ENCODE peak calls at places on chromosomes 2 and 18, in six cellular contexts. B is A549, Q is WERI-Rb-1, G is colonic mucosa, H is pancreas, C is brain microvascular endothelial cell. F is an unnamed sample.

GRCh38 chr18:494602-494983 is 5.9 kb downstream of the COLEC12 start:
- DNase-seq in C (peak; percentile 42), Q (no peak), B (no peak), H (no peak), G (no peak), F (no peak)

GRCh38 chr2:136001147-136001546 is 15.7 kb upstream of the DARS1 start:
- DNase-seq in Q (no peak), C (no peak), G (no peak), H (no peak), B (no peak), F (no peak)

GRCh38 chr18:9101730-9102390 is 639 bp upstream of the NDUFV2 start:
- DNase-seq in C (peak; percentile 71), H (no peak), G (peak; percentile 29), B (peak; percentile 81), Q (no peak), F (no peak)

GRCh38 chr2:7083580-7084509 is 166.6 kb downstream of the RNF144A start:
- DNase-seq in C (peak; percentile 62), H (no peak), G (no peak), Q (peak; percentile 53), B (peak; percentile 64), F (peak; percentile 36)

GRCh38 chr2:140247451-140248205 is 1467.4 kb upstream of the NXPH2 start:
- DNase-seq in H (no peak), G (no peak), C (no peak), B (no peak), Q (no peak), F (no peak)

GRCh38 chr2:21035282-21035973 is 8.4 kb downstream of the APOB start:
- DNase-seq in G (no peak), Q (no peak), B (no peak), C (no peak), H (no peak), F (no peak)

GRCh38 chr18:27599202-27599829 is 414.2 kb upstream of the CHST9 start:
- DNase-seq in G (peak; percentile 52), H (peak; percentile 34), B (peak; percentile 39), C (peak; percentile 22), Q (peak; percentile 58), F (no peak)

GRCh38 chr2:133503927-133504326 is 64.3 kb downstream of the NCKAP5 start:
- DNase-seq in C (no peak), Q (no peak), B (no peak), G (no peak), H (no peak), F (no peak)

GRCh38 chr2:134127496-134127895 is 126.4 kb upstream of the MGAT5 start:
- DNase-seq in B (no peak), C (no peak), G (no peak), Q (no peak), H (no peak), F (peak; percentile 25)

GRCh38 chr2:222307138-222307756 is 8.4 kb upstream of the PAX3 start:
- DNase-seq in B (peak; percentile 18), H (peak; percentile 22), Q (peak; percentile 50), G (peak; percentile 62), C (no peak), F (no peak)

GRCh38 chr2:240963376-240964220 is 34.8 kb upstream of the SNED1 start:
- DNase-seq in H (peak; percentile 16), G (no peak), B (no peak), C (no peak), Q (no peak), F (no peak)

GRCh38 chr18:50849448-50849847 is 29.5 kb upstream of the ME2 start:
- DNase-seq in G (no peak), C (no peak), B (no peak), H (no peak), Q (no peak), F (no peak)

GRCh38 chr2:225995788-225996476 is 596.4 kb downstream of the NYAP2 start:
- DNase-seq in Q (no peak), C (peak; percentile 62), H (no peak), G (no peak), B (no peak), F (no peak)

GRCh38 chr2:221068123-221068522 is 504.0 kb downstream of the EPHA4 start:
- DNase-seq in Q (no peak), B (no peak), G (no peak), C (no peak), H (no peak), F (no peak)

GRCh38 chr2:104033399-104033798 is 820.5 kb upstream of the POU3F3 start:
- DNase-seq in C (no peak), B (peak; percentile 44), H (no peak), G (no peak), Q (no peak), F (no peak)
- TF ChIP-seq CTCF in C (no peak), B (peak; percentile 55), H (peak; percentile 24), G (no peak), Q (no peak), F (peak; percentile 55)

DNA sequence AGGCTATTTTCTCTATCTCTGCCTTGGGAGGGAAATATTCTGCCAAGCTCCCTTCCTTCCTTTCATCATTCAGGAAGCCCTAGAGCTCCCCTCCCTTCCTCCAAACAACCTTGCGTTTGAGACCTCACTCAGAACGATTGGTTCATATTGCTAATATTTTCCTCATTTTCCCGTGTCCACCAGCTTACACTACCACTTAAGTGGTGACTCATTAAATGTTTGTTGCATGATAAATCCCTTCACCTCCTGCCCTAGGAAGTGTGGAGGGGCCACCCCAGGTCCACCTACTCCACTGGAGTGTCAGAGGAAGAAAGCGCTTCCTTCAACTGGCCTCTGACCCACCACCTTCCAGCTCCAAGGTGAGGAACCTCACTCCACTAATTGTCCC is 2.3 kb upstream of the LPIN2 start:
- DNase-seq in H (no peak), B (peak; percentile 52), C (peak; percentile 53), G (no peak), Q (no peak), F (no peak)
- H3K4me3 ChIP-seq in H (no peak overlapping the region), B (no peak overlapping the region), C (no peak overlapping the region), G (no peak overlapping the region), Q (no peak overlapping the region), F (no peak overlapping the region)

GRCh38 chr2:203740741-203741363 is 34.4 kb downstream of the CD28 start:
- DNase-seq in H (no peak), G (no peak), Q (no peak), B (no peak), C (peak; percentile 74), F (no peak)

GRCh38 chr2:203745267-203745666 is 38.8 kb downstream of the CD28 start:
- DNase-seq in H (no peak), Q (no peak), G (no peak), B (no peak), C (no peak), F (no peak)

GRCh38 chr2:203741566-203741965 is 35.1 kb downstream of the CD28 start:
- DNase-seq in G (no peak), C (no peak), Q (no peak), B (no peak), H (no peak), F (no peak)

GRCh38 chr2:203743441-203743932 is 37.0 kb downstream of the CD28 start:
- DNase-seq in C (no peak), B (no peak), Q (no peak), H (no peak), G (no peak), F (no peak)

GRCh38 chr2:203744091-203744490 is 37.7 kb downstream of the CD28 start:
- DNase-seq in C (no peak), H (no peak), G (no peak), Q (no peak), B (no peak), F (no peak)
- TF ChIP-seq CTCF in C (no peak), H (no peak), G (no peak), Q (no peak), B (no peak), F (no peak)

GRCh38 chr2:176848844-176849243 is 363.8 kb upstream of the HNRNPA3 start:
- DNase-seq in C (no peak), Q (no peak), H (no peak), G (no peak), B (no peak), F (no peak)
- H3K4me3 ChIP-seq in C (no peak overlapping the region), Q (no peak overlapping the region), H (no peak overlapping the region), G (no peak overlapping the region), B (no peak overlapping the region), F (no peak overlapping the region)

DNA sequence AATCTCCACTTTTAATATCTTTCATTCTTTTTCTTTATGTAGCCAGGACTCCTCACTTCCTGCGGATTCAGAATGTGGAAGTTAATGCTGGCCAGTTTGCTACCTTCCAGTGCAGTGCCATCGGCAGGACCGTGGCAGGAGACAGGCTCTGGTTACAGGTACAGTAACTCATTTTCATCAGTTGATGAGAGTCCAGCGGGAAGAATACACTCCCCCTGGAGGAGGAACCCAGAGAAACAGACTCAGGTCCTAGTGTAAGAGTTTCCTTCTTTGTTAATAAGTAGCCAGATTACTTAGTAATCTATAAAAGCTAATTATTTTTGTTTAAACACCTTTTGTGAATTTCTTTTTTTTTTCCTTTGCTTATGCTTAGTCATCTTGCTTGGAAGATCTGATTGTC is 359.4 kb downstream of the PTPRM start:
- DNase-seq in H (peak; percentile 34), G (no peak), Q (peak; percentile 23), B (peak; percentile 81), C (no peak), F (no peak)
- TF ChIP-seq CTCF in H (peak; percentile 13), G (peak; percentile 16), Q (peak; percentile 43), B (peak; percentile 51), C (peak; percentile 42), F (peak; percentile 14)

GRCh38 chr2:100924520-100925451 is 77.3 kb upstream of the RPL31 start:
- DNase-seq in H (no peak), G (peak; percentile 33), B (no peak), Q (no peak), C (peak; percentile 85), F (peak; percentile 53)
- H3K4me3 ChIP-seq in H (no peak overlapping the region), G (peak overlapping the region; percentile 16), B (no peak overlapping the region), Q (no peak overlapping the region), C (no peak overlapping the region), F (peak overlapping the region; percentile 39)

DNA sequence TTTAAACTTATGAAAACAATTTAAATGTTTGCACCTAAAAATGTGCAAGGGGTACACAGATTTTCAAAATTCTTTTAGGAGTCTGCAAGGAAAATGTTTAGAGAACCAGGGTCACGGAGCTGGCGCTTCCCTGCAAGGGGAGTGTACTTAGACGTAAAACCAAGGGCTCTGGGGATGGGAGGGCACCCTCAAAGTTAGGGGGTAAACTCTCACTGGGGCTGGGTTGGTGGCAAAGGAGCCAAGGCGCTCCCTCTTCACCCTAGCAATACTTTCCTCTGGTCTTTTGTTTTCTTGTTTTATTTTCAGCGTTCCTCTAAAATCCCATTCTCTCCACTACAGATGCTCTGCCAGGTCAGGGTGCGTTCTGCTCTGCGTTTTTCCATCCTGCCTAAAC is 20.0 kb downstream of the TMEM247 start:
- DNase-seq in G (no peak), C (no peak), H (no peak), B (no peak), Q (no peak), F (no peak)
- TF ChIP-seq CTCF in G (no peak), C (no peak), H (no peak), B (no peak), Q (no peak), F (no peak)

GRCh38 chr2:132415256-132416079 is 1.1 kb upstream of the GPR39 start:
- DNase-seq in Q (peak; percentile 29), C (no peak), G (peak; percentile 33), H (no peak), B (peak; percentile 18), F (no peak)
- H3K4me3 ChIP-seq in Q (peak overlapping the region; percentile 71), C (peak overlapping the region; percentile 55), G (peak overlapping the region; percentile 44), H (peak overlapping the region; percentile 50), B (peak overlapping the region; percentile 47), F (no peak overlapping the region)